ENCODE peak calls at places on chromosomes 13 and 19, in nine cellular contexts. I, L, Q, M, A, H, F, Y and X are unnamed samples. For H3K27me3 and H3K4me1, the result is how much of the 10 kb centered on the place peaks cover.

GRCh38 chr13:21133077-21133476 is 43.3 kb downstream of the SKA3 start:
- DNase-seq in I (no peak), L (no peak), Q (no peak), M (no peak), A (no peak), H (no peak), F (no peak), Y (no peak), X (no peak)

GRCh38 chr13:73653688-73654087 is 480.5 kb downstream of the KLF12 start:
- DNase-seq in I (no peak), L (no peak), Q (no peak), M (no peak), A (no peak), H (no peak), F (no peak), Y (no peak), X (no peak)

GRCh38 chr13:30169442-30169841 is 137.9 kb downstream of the KATNAL1 start:
- DNase-seq in I (no peak), L (no peak), Q (no peak), M (no peak), A (no peak), H (no peak), F (no peak), Y (no peak), X (peak)

GRCh38 chr19:29171525-29171924 is 41.4 kb downstream of the UQCRFS1 start:
- DNase-seq in I (no peak), L (no peak), Q (no peak), M (no peak), A (no peak), H (no peak), F (no peak), Y (no peak), X (peak)

GRCh38 chr19:43778651-43779050 is 2.1 kb downstream of the KCNN4 start:
- DNase-seq in I (no peak), L (peak), Q (no peak), M (no peak), A (no peak), H (no peak), F (no peak), Y (no peak), X (no peak)

GRCh38 chr19:36489920-36490415 is 607 bp upstream of the ZNF566 start:
- DNase-seq in I (peak), L (peak), Q (peak), M (peak), A (peak), H (peak), F (no peak), Y (peak), X (peak)

GRCh38 chr19:18300930-18301717 is 19.7 kb upstream of the JUND start:
- DNase-seq in I (no peak), L (peak), Q (no peak), M (peak), A (peak), H (no peak), F (peak), Y (peak), X (peak)

GRCh38 chr13:75326173-75327131 is 155.5 kb downstream of the TBC1D4 start:
- DNase-seq in I (no peak), L (no peak), Q (no peak), M (peak), A (peak), H (peak), F (no peak), Y (no peak), X (peak)

GRCh38 chr19:49565261-49565660 is 15.1 kb downstream of the NOSIP start:
- DNase-seq in I (no peak), L (peak), Q (no peak), M (no peak), A (peak), H (no peak), F (no peak), Y (no peak), X (peak)

GRCh38 chr13:114074671-114075315 is 57.6 kb downstream of the RASA3 start:
- DNase-seq in I (no peak), L (no peak), Q (no peak), M (no peak), A (no peak), H (no peak), F (no peak), Y (peak), X (no peak)

GRCh38 chr13:91426913-91427312 is 28.5 kb downstream of the GPC5 start:
- DNase-seq in I (no peak), L (no peak), Q (no peak), M (no peak), A (no peak), H (peak), F (no peak), Y (no peak), X (no peak)

GRCh38 chr13:98460519-98460918 is 116.4 kb downstream of the STK24 start:
- DNase-seq in I (no peak), L (no peak), Q (no peak), M (no peak), A (no peak), H (no peak), F (no peak), Y (no peak), X (no peak)

GRCh38 chr19:33683881-33684549 is 62.3 kb downstream of the CHST8 start:
- DNase-seq in I (no peak), L (no peak), Q (peak), M (no peak), A (peak), H (peak), F (peak), Y (no peak), X (no peak)

GRCh38 chr13:37453246-37453645 is 145.3 kb downstream of the POSTN start:
- DNase-seq in I (no peak), L (no peak), Q (no peak), M (no peak), A (no peak), H (no peak), F (no peak), Y (no peak), X (no peak)

GRCh38 chr19:17041994-17042393 is 15.4 kb upstream of the CPAMD8 start:
- DNase-seq in I (no peak), L (peak), Q (no peak), M (no peak), A (no peak), H (no peak), F (no peak), Y (no peak), X (no peak)

GRCh38 chr13:48236528-48237353 is 3.7 kb downstream of the ITM2B start:
- DNase-seq in I (no peak), L (no peak), Q (no peak), M (no peak), A (no peak), H (peak), F (no peak), Y (no peak), X (no peak)

GRCh38 chr19:57642396-57643046 is 9.6 kb downstream of the ZNF211 start:
- DNase-seq in I (no peak), L (no peak), Q (no peak), M (no peak), A (no peak), H (no peak), F (no peak), Y (no peak), X (no peak)

GRCh38 chr19:17215125-17215971 is at the start of gene USE1:
- DNase-seq in I (peak), L (peak), Q (peak), M (peak), A (peak), H (peak), F (peak), Y (peak), X (peak)

GRCh38 chr13:59247166-59247565 is 916.6 kb downstream of the DIAPH3 start:
- DNase-seq in I (no peak), L (no peak), Q (no peak), M (no peak), A (no peak), H (no peak), F (peak), Y (peak), X (peak)

GRCh38 chr13:50998326-50998725 is 88.7 kb downstream of the RNASEH2B start:
- DNase-seq in I (no peak), L (no peak), Q (no peak), M (no peak), A (no peak), H (peak), F (no peak), Y (no peak), X (no peak)

GRCh38 chr13:95677564-95678386 is 836 bp downstream of the DNAJC3 start:
- DNase-seq in I (no peak), L (peak), Q (no peak), M (no peak), A (peak), H (peak), F (no peak), Y (no peak), X (peak)

GRCh38 chr19:34109596-34109995 is 62.7 kb upstream of the LSM14A start:
- DNase-seq in I (no peak), L (no peak), Q (no peak), M (no peak), A (no peak), H (no peak), F (no peak), Y (no peak), X (no peak)

GRCh38 chr13:33671560-33671959 is 146.4 kb upstream of the RFC3 start:
- DNase-seq in I (no peak), L (no peak), Q (no peak), M (no peak), A (no peak), H (no peak), F (no peak), Y (no peak), X (no peak)

GRCh38 chr19:57099199-57099661 is 20.6 kb upstream of the USP29 start:
- DNase-seq in I (no peak), L (peak), Q (peak), M (peak), A (peak), H (peak), F (peak), Y (peak), X (no peak)

GRCh38 chr13:105165449-105166125 is 1369.9 kb downstream of the EFNB2 start:
- DNase-seq in I (peak), L (peak), Q (no peak), M (no peak), A (no peak), H (no peak), F (no peak), Y (no peak), X (peak)

GRCh38 chr13:42354246-42355117 is 82.5 kb downstream of the AKAP11 start:
- DNase-seq in I (peak), L (no peak), Q (no peak), M (no peak), A (peak), H (peak), F (no peak), Y (no peak), X (peak)

GRCh38 chr19:46834121-46834520 is 16.5 kb downstream of the AP2S1 start:
- DNase-seq in I (no peak), L (no peak), Q (no peak), M (no peak), A (no peak), H (no peak), F (no peak), Y (no peak), X (no peak)

GRCh38 chr13:81929988-81930387 is 1589.1 kb upstream of the SPRY2 start:
- DNase-seq in I (no peak), L (no peak), Q (peak), M (no peak), A (peak), H (peak), F (no peak), Y (no peak), X (peak)

GRCh38 chr13:111219306-111219705 is 101.1 kb upstream of the TEX29 start:
- DNase-seq in I (no peak), L (no peak), Q (no peak), M (no peak), A (no peak), H (no peak), F (no peak), Y (no peak), X (no peak)

GRCh38 chr19:39110263-39110967 is 15.2 kb upstream of the PAK4 start:
- DNase-seq in I (no peak), L (peak), Q (peak), M (no peak), A (peak), H (peak), F (peak), Y (no peak), X (peak)

GRCh38 chr19:10286803-10287737 is at the start of gene ICAM4:
- DNase-seq in I (no peak), L (peak), Q (no peak), M (peak), A (peak), H (peak), F (peak), Y (peak), X (no peak)
- H3K4me3 ChIP-seq in I (no peak), L (no peak), Q (peak), M (no peak), A (no peak), H (no peak), F (peak), Y (peak), X (no peak)

DNA sequence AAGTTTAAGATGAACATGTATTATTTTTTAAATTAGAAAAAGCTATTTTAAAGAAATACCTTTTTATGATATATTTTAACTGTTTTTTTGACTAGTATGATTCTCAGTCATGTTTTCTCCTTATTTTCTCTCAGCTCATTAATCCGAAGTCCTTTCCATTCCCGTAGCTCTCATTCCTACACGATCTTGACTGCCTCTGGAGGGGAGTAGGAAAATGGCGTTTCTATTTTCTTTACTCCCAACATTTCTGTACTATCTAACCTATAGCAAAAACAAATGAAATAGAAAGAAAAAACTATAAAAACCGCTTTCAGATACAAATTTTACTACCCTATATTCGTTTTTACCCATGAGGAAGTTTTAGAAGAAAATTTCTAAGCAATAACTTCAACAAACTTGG is 343.8 kb downstream of the RBM26 start:
- DNase-seq in I (no peak), L (no peak), Q (no peak), M (no peak), A (no peak), H (peak), F (no peak), Y (no peak), X (no peak)
- H3K27me3 ChIP-seq in I (under half), L (under half), Q (under half), M (under half), A (under half), H (under half), F (under half), Y (under half), X (under half)

GRCh38 chr19:2099937-2100718 is 3.4 kb downstream of the IZUMO4 start:
- DNase-seq in I (no peak), L (no peak), Q (no peak), M (no peak), A (no peak), H (no peak), F (peak), Y (no peak), X (no peak)

GRCh38 chr19:2097330-2098327 is 914 bp downstream of the IZUMO4 start:
- DNase-seq in I (no peak), L (no peak), Q (no peak), M (peak), A (no peak), H (no peak), F (peak), Y (no peak), X (no peak)

GRCh38 chr19:2095338-2095938 is 688 bp downstream of the MOB3A start:
- DNase-seq in I (no peak), L (no peak), Q (no peak), M (peak), A (no peak), H (no peak), F (peak), Y (peak), X (no peak)

GRCh38 chr19:2099054-2099501 is 2.4 kb downstream of the IZUMO4 start:
- DNase-seq in I (no peak), L (no peak), Q (no peak), M (no peak), A (no peak), H (no peak), F (peak), Y (no peak), X (no peak)

GRCh38 chr19:2096543-2097329 is at the start of gene IZUMO4:
- DNase-seq in I (peak), L (peak), Q (peak), M (peak), A (peak), H (peak), F (peak), Y (peak), X (peak)
- H3K4me1 ChIP-seq in I (under half), L (under half), Q (under half), M (under half), A (under half), H (under half), F (under half), Y (under half), X (under half)

GRCh38 chr13:107865643-107866006 is 349.7 kb downstream of the LIG4 start:
- DNase-seq in I (no peak), L (no peak), Q (no peak), M (no peak), A (no peak), H (no peak), F (no peak), Y (no peak), X (no peak)
- H3K4me3 ChIP-seq in I (no peak), L (no peak), Q (peak), M (no peak), A (peak), H (peak), F (peak), Y (peak), X (no peak)

DNA sequence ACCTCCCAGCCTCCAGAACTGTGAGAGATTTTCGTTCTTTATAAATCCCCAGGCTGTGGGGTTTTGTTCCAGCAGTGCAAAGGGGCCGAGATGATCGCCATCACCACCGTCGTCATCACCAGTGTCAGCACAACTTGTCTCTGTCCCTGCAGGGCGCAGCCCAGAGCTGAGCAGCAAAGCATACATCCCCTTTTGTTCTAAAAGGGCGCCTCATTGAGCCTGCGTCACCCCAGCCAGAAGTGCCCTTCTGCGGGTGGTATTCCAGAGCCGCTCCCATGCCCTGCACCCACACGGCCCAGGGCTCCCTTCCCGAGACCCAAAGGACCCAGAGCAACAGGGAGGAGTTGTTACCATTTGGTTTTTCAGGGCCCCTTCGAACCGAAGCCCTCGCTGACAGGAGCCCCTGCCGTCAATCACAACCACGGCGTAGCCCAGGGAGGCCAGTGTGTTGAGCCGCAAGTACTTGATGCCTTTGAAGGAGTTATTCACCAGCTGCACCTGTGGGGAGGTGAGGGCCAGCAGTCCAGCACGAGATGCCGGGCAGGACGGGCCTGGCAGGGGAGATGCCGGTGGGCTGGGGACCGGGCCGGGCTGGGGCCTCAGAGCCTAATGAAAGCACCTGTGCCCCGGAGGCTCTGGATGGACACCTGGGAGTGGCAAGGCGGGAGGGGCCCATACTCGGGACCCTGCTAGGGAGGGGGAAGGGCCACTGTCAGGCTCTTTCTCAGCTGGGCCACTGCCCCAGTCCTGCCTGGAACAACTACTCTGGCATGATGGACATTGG is 14.4 kb upstream of the MYDGF start:
- DNase-seq in I (no peak), L (no peak), Q (no peak), M (no peak), A (no peak), H (no peak), F (no peak), Y (no peak), X (no peak)
- H3K27me3 ChIP-seq in I (under half), L (under half), Q (under half), M (under half), A (under half), H (under half), F (under half), Y (under half), X (under half)

GRCh38 chr19:4065430-4066175 is 1.1 kb downstream of the ZBTB7A start:
- DNase-seq in I (peak), L (peak), Q (peak), M (peak), A (peak), H (peak), F (peak), Y (peak), X (peak)
- H3K4me1 ChIP-seq in I (under half), L (under half), Q (under half), M (under half), A (under half), H (under half), F (under half), Y (under half), X (under half)

GRCh38 chr19:55453861-55454260 is 7.6 kb downstream of the ISOC2 start:
- DNase-seq in I (no peak), L (no peak), Q (no peak), M (no peak), A (no peak), H (no peak), F (peak), Y (no peak), X (no peak)

GRCh38 chr19:55451522-55452380 is 8.7 kb upstream of the SHISA7 start:
- DNase-seq in I (no peak), L (no peak), Q (no peak), M (no peak), A (no peak), H (no peak), F (peak), Y (no peak), X (no peak)

GRCh38 chr19:55449469-55449868 is 6.4 kb upstream of the SHISA7 start:
- DNase-seq in I (no peak), L (no peak), Q (no peak), M (no peak), A (no peak), H (no peak), F (peak), Y (no peak), X (no peak)

GRCh38 chr19:55452381-55453325 is 8.8 kb downstream of the ISOC2 start:
- DNase-seq in I (no peak), L (peak), Q (no peak), M (peak), A (peak), H (peak), F (peak), Y (peak), X (peak)

DNA sequence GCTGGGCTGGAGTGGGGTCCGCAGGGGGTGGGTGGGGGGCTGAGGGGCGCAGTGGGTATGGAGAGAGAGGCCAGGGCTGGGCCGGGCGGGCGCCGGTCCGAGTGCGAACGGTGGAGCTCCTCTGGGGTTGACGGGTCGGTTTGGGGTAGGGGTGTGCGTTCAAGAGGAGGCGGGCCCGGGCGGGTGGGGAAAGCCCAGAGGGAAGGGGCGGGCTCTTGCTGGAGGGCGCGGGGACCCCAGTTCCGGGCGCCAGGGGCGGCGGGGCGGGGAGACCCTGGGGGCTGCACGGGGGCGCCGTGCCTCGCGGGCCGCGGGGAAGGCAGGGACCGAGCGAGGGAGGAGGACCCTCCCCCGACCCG is 8.0 kb upstream of the SHISA7 start:
- DNase-seq in I (no peak), L (no peak), Q (no peak), M (no peak), A (no peak), H (no peak), F (peak), Y (no peak), X (no peak)
- H3K4me3 ChIP-seq in I (no peak), L (no peak), Q (peak), M (no peak), A (no peak), H (no peak), F (no peak), Y (no peak), X (no peak)

GRCh38 chr13:25372275-25373081 is 704 bp downstream of the ATP8A2 start:
- DNase-seq in I (no peak), L (no peak), Q (no peak), M (no peak), A (peak), H (no peak), F (peak), Y (no peak), X (no peak)
- H3K27me3 ChIP-seq in I (under half), L (under half), Q (under half), M (under half), A (half or more), H (under half), F (under half), Y (half or more), X (under half)

GRCh38 chr19:41530761-41531301 is 45.1 kb upstream of the CEACAM21 start:
- DNase-seq in I (no peak), L (no peak), Q (no peak), M (no peak), A (no peak), H (no peak), F (no peak), Y (no peak), X (no peak)

GRCh38 chr19:41531438-41532311 is 44.3 kb upstream of the CEACAM21 start:
- DNase-seq in I (no peak), L (peak), Q (no peak), M (peak), A (no peak), H (peak), F (no peak), Y (peak), X (peak)

GRCh38 chr19:41533691-41534090 is 42.3 kb upstream of the CEACAM21 start:
- DNase-seq in I (no peak), L (no peak), Q (no peak), M (no peak), A (no peak), H (no peak), F (no peak), Y (no peak), X (no peak)

GRCh38 chr19:41530184-41530534 is 45.8 kb upstream of the CEACAM21 start:
- DNase-seq in I (no peak), L (no peak), Q (no peak), M (no peak), A (no peak), H (no peak), F (no peak), Y (no peak), X (no peak)

GRCh38 chr19:41532526-41532925 is 43.4 kb upstream of the CEACAM21 start:
- DNase-seq in I (no peak), L (no peak), Q (no peak), M (no peak), A (no peak), H (no peak), F (no peak), Y (no peak), X (no peak)
- H3K4me1 ChIP-seq in I (half or more), L (under half), Q (under half), M (under half), A (under half), H (under half), F (under half), Y (under half), X (under half)